ENCODE peak calls at places on chromosomes 5 and 9, in nine cellular contexts. One of them, this sample, is unnamed.

GRCh38 chr9:107698779-107699564 is 209.4 kb upstream of the KLF4 start:
- DNase-seq in A549: no peak
- DNase-seq in choroid plexus epithelial cell: no peak
- DNase-seq in psoas muscle: no peak
- DNase-seq in tibial nerve: no peak
- DNase-seq in endodermal cell: no peak
- DNase-seq in Peyer's patch: no peak
- DNase-seq in cardiac muscle cell: no peak
- DNase-seq in CD4-positive, alpha-beta T cell: no peak
- DNase-seq in this sample: no peak

GRCh38 chr5:170614071-170614490 is 110.3 kb downstream of the KCNIP1 start:
- DNase-seq in A549: no peak
- DNase-seq in choroid plexus epithelial cell: no peak
- DNase-seq in psoas muscle: no peak
- DNase-seq in tibial nerve: no peak
- DNase-seq in endodermal cell: peak; percentile 55
- DNase-seq in Peyer's patch: no peak
- DNase-seq in cardiac muscle cell: no peak
- DNase-seq in CD4-positive, alpha-beta T cell: no peak
- DNase-seq in this sample: no peak

GRCh38 chr5:150215978-150216944 is 26.4 kb downstream of the SLC6A7 start:
- DNase-seq in A549: no peak
- DNase-seq in choroid plexus epithelial cell: no peak
- DNase-seq in psoas muscle: no peak
- DNase-seq in tibial nerve: no peak
- DNase-seq in endodermal cell: no peak
- DNase-seq in Peyer's patch: no peak
- DNase-seq in cardiac muscle cell: no peak
- DNase-seq in CD4-positive, alpha-beta T cell: no peak
- DNase-seq in this sample: no peak

GRCh38 chr5:57718155-57718554 is 235.5 kb upstream of the ACTBL2 start:
- DNase-seq in A549: peak; percentile 85
- DNase-seq in choroid plexus epithelial cell: no peak
- DNase-seq in psoas muscle: no peak
- DNase-seq in tibial nerve: no peak
- DNase-seq in endodermal cell: no peak
- DNase-seq in Peyer's patch: no peak
- DNase-seq in cardiac muscle cell: no peak
- DNase-seq in CD4-positive, alpha-beta T cell: no peak
- DNase-seq in this sample: no peak

GRCh38 chr5:143495823-143496275 is 92.4 kb upstream of the NR3C1 start:
- DNase-seq in A549: peak; percentile 89
- DNase-seq in choroid plexus epithelial cell: peak; percentile 84
- DNase-seq in psoas muscle: no peak
- DNase-seq in tibial nerve: no peak
- DNase-seq in endodermal cell: no peak
- DNase-seq in Peyer's patch: no peak
- DNase-seq in cardiac muscle cell: no peak
- DNase-seq in CD4-positive, alpha-beta T cell: no peak
- DNase-seq in this sample: no peak

GRCh38 chr5:176744584-176744965 is 65.8 kb upstream of the UNC5A start:
- DNase-seq in A549: no peak
- DNase-seq in choroid plexus epithelial cell: peak; percentile 7
- DNase-seq in psoas muscle: no peak
- DNase-seq in tibial nerve: no peak
- DNase-seq in endodermal cell: peak; percentile 72
- DNase-seq in Peyer's patch: no peak
- DNase-seq in cardiac muscle cell: no peak
- DNase-seq in CD4-positive, alpha-beta T cell: no peak
- DNase-seq in this sample: no peak

GRCh38 chr9:69421908-69422801 is 97.1 kb downstream of the ENTREP1 start:
- DNase-seq in A549: peak; percentile 62
- DNase-seq in choroid plexus epithelial cell: peak; percentile 74
- DNase-seq in psoas muscle: peak; percentile 37
- DNase-seq in tibial nerve: peak; percentile 58
- DNase-seq in endodermal cell: peak; percentile 86
- DNase-seq in Peyer's patch: peak; percentile 18
- DNase-seq in cardiac muscle cell: peak; percentile 76
- DNase-seq in CD4-positive, alpha-beta T cell: peak; percentile 18
- DNase-seq in this sample: no peak

GRCh38 chr5:124599048-124599973 is 147.1 kb downstream of the ZNF608 start:
- DNase-seq in A549: peak; percentile 83
- DNase-seq in choroid plexus epithelial cell: peak; percentile 73
- DNase-seq in psoas muscle: no peak
- DNase-seq in tibial nerve: no peak
- DNase-seq in endodermal cell: no peak
- DNase-seq in Peyer's patch: peak; percentile 49
- DNase-seq in cardiac muscle cell: peak; percentile 25
- DNase-seq in CD4-positive, alpha-beta T cell: no peak
- DNase-seq in this sample: no peak

GRCh38 chr5:6502421-6502820 is 53.8 kb downstream of the UBE2QL1 start:
- DNase-seq in A549: no peak
- DNase-seq in choroid plexus epithelial cell: no peak
- DNase-seq in psoas muscle: no peak
- DNase-seq in tibial nerve: no peak
- DNase-seq in endodermal cell: peak; percentile 17
- DNase-seq in Peyer's patch: no peak
- DNase-seq in cardiac muscle cell: no peak
- DNase-seq in CD4-positive, alpha-beta T cell: no peak
- DNase-seq in this sample: no peak

GRCh38 chr5:32233220-32233695 is 59.1 kb upstream of the GOLPH3 start:
- DNase-seq in A549: no peak
- DNase-seq in choroid plexus epithelial cell: no peak
- DNase-seq in psoas muscle: no peak
- DNase-seq in tibial nerve: peak; percentile 30
- DNase-seq in endodermal cell: no peak
- DNase-seq in Peyer's patch: no peak
- DNase-seq in cardiac muscle cell: no peak
- DNase-seq in CD4-positive, alpha-beta T cell: no peak
- DNase-seq in this sample: no peak

GRCh38 chr9:70579686-70580085 is 165.2 kb upstream of the KLF9 start:
- DNase-seq in A549: no peak
- DNase-seq in choroid plexus epithelial cell: no peak
- DNase-seq in psoas muscle: no peak
- DNase-seq in tibial nerve: no peak
- DNase-seq in endodermal cell: no peak
- DNase-seq in Peyer's patch: no peak
- DNase-seq in cardiac muscle cell: no peak
- DNase-seq in CD4-positive, alpha-beta T cell: no peak
- DNase-seq in this sample: no peak

GRCh38 chr9:109317311-109317978 is 3.4 kb downstream of the EPB41L4B start:
- DNase-seq in A549: no peak
- DNase-seq in choroid plexus epithelial cell: no peak
- DNase-seq in psoas muscle: no peak
- DNase-seq in tibial nerve: no peak
- DNase-seq in endodermal cell: no peak
- DNase-seq in Peyer's patch: no peak
- DNase-seq in cardiac muscle cell: no peak
- DNase-seq in CD4-positive, alpha-beta T cell: no peak
- DNase-seq in this sample: no peak

GRCh38 chr5:127723571-127723970 is 20.4 kb downstream of the CCDC192 start:
- DNase-seq in A549: peak; percentile 26
- DNase-seq in choroid plexus epithelial cell: peak; percentile 62
- DNase-seq in psoas muscle: no peak
- DNase-seq in tibial nerve: peak; percentile 71
- DNase-seq in endodermal cell: no peak
- DNase-seq in Peyer's patch: no peak
- DNase-seq in cardiac muscle cell: no peak
- DNase-seq in CD4-positive, alpha-beta T cell: no peak
- DNase-seq in this sample: no peak

GRCh38 chr5:10576121-10576789 is 12.4 kb downstream of the ANKRD33B start:
- DNase-seq in A549: no peak
- DNase-seq in choroid plexus epithelial cell: no peak
- DNase-seq in psoas muscle: no peak
- DNase-seq in tibial nerve: no peak
- DNase-seq in endodermal cell: no peak
- DNase-seq in Peyer's patch: no peak
- DNase-seq in cardiac muscle cell: no peak
- DNase-seq in CD4-positive, alpha-beta T cell: no peak
- DNase-seq in this sample: no peak

GRCh38 chr9:133460405-133461175 is 812 bp downstream of the CACFD1 start:
- DNase-seq in A549: peak; percentile 38
- DNase-seq in choroid plexus epithelial cell: peak; percentile 15
- DNase-seq in psoas muscle: no peak
- DNase-seq in tibial nerve: peak; percentile 21
- DNase-seq in endodermal cell: peak; percentile 88
- DNase-seq in Peyer's patch: peak; percentile 75
- DNase-seq in cardiac muscle cell: peak; percentile 69
- DNase-seq in CD4-positive, alpha-beta T cell: peak; percentile 42
- DNase-seq in this sample: no peak

GRCh38 chr9:123389070-123389469 is 33.1 kb downstream of the CRB2 start:
- DNase-seq in A549: no peak
- DNase-seq in choroid plexus epithelial cell: no peak
- DNase-seq in psoas muscle: no peak
- DNase-seq in tibial nerve: no peak
- DNase-seq in endodermal cell: peak; percentile 53
- DNase-seq in Peyer's patch: no peak
- DNase-seq in cardiac muscle cell: no peak
- DNase-seq in CD4-positive, alpha-beta T cell: no peak
- DNase-seq in this sample: no peak

GRCh38 chr5:61052870-61053269 is 107.9 kb downstream of the NDUFAF2 start:
- DNase-seq in A549: peak; percentile 66
- DNase-seq in choroid plexus epithelial cell: peak; percentile 85
- DNase-seq in psoas muscle: no peak
- DNase-seq in tibial nerve: no peak
- DNase-seq in endodermal cell: no peak
- DNase-seq in Peyer's patch: no peak
- DNase-seq in cardiac muscle cell: no peak
- DNase-seq in CD4-positive, alpha-beta T cell: no peak
- DNase-seq in this sample: no peak

GRCh38 chr9:6870650-6871477 is 113.1 kb downstream of the KDM4C start:
- DNase-seq in A549: no peak
- DNase-seq in choroid plexus epithelial cell: no peak
- DNase-seq in psoas muscle: no peak
- DNase-seq in tibial nerve: no peak
- DNase-seq in endodermal cell: peak; percentile 60
- DNase-seq in Peyer's patch: no peak
- DNase-seq in cardiac muscle cell: no peak
- DNase-seq in CD4-positive, alpha-beta T cell: no peak
- DNase-seq in this sample: no peak

GRCh38 chr5:142720561-142721275 is 34.8 kb upstream of the FGF1 start:
- DNase-seq in A549: peak; percentile 59
- DNase-seq in choroid plexus epithelial cell: no peak
- DNase-seq in psoas muscle: no peak
- DNase-seq in tibial nerve: no peak
- DNase-seq in endodermal cell: peak; percentile 45
- DNase-seq in Peyer's patch: no peak
- DNase-seq in cardiac muscle cell: no peak
- DNase-seq in CD4-positive, alpha-beta T cell: no peak
- DNase-seq in this sample: no peak

GRCh38 chr5:78341445-78341844 is 19.0 kb upstream of the SCAMP1 start:
- DNase-seq in A549: no peak
- DNase-seq in choroid plexus epithelial cell: peak; percentile 12
- DNase-seq in psoas muscle: no peak
- DNase-seq in tibial nerve: no peak
- DNase-seq in endodermal cell: no peak
- DNase-seq in Peyer's patch: no peak
- DNase-seq in cardiac muscle cell: no peak
- DNase-seq in CD4-positive, alpha-beta T cell: no peak
- DNase-seq in this sample: no peak

GRCh38 chr9:93346240-93347112 is 105.0 kb upstream of the FAM120A start:
- DNase-seq in A549: no peak
- DNase-seq in choroid plexus epithelial cell: peak; percentile 19
- DNase-seq in psoas muscle: peak; percentile 22
- DNase-seq in tibial nerve: no peak
- DNase-seq in endodermal cell: peak; percentile 78
- DNase-seq in Peyer's patch: no peak
- DNase-seq in cardiac muscle cell: peak; percentile 54
- DNase-seq in CD4-positive, alpha-beta T cell: no peak
- DNase-seq in this sample: no peak

GRCh38 chr9:90880669-90881068 is 79.0 kb downstream of the SYK start:
- DNase-seq in A549: no peak
- DNase-seq in choroid plexus epithelial cell: no peak
- DNase-seq in psoas muscle: no peak
- DNase-seq in tibial nerve: no peak
- DNase-seq in endodermal cell: no peak
- DNase-seq in Peyer's patch: no peak
- DNase-seq in cardiac muscle cell: no peak
- DNase-seq in CD4-positive, alpha-beta T cell: no peak
- DNase-seq in this sample: no peak

DNA sequence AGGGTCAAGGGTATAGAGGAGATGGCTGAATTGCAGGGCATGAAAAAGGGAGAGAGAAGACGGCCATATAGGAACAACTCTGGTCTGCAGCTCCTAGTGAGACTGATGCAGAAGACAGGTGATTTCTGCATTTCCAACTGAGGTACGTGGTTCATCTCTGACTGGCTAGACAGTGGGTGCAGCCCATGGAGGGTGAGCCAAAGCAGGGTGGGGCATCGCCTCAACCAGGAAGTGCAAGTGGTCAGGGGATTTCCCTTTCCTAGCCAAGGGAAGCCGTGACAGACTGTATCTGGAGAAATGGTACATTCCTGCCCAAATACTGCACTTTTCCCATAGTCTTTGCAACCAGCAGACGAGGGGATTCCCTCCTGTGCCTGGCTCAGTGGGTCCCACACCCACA is 22.6 kb upstream of the GNAQ start:
- DNase-seq in A549: no peak
- DNase-seq in choroid plexus epithelial cell: no peak
- DNase-seq in psoas muscle: no peak
- DNase-seq in tibial nerve: no peak
- DNase-seq in endodermal cell: no peak
- DNase-seq in Peyer's patch: no peak
- DNase-seq in cardiac muscle cell: no peak
- DNase-seq in CD4-positive, alpha-beta T cell: peak; percentile 18
- DNase-seq in this sample: no peak
- TF ChIP-seq CTCF in A549: no peak
- TF ChIP-seq CTCF in choroid plexus epithelial cell: no peak
- TF ChIP-seq CTCF in psoas muscle: no peak
- TF ChIP-seq CTCF in tibial nerve: no peak
- TF ChIP-seq CTCF in endodermal cell: no peak
- TF ChIP-seq CTCF in Peyer's patch: no peak
- TF ChIP-seq CTCF in cardiac muscle cell: no peak
- TF ChIP-seq CTCF in CD4-positive, alpha-beta T cell: no peak
- TF ChIP-seq CTCF in this sample: no peak

GRCh38 chr9:131678499-131679111 is 61.3 kb downstream of the RAPGEF1 start:
- DNase-seq in A549: peak; percentile 67
- DNase-seq in choroid plexus epithelial cell: peak; percentile 92
- DNase-seq in psoas muscle: peak; percentile 82
- DNase-seq in tibial nerve: peak; percentile 70
- DNase-seq in endodermal cell: peak; percentile 77
- DNase-seq in Peyer's patch: peak; percentile 86
- DNase-seq in cardiac muscle cell: peak; percentile 73
- DNase-seq in CD4-positive, alpha-beta T cell: peak; percentile 72
- DNase-seq in this sample: no peak
- TF ChIP-seq CTCF in A549: no peak
- TF ChIP-seq CTCF in choroid plexus epithelial cell: no peak
- TF ChIP-seq CTCF in psoas muscle: no peak
- TF ChIP-seq CTCF in tibial nerve: no peak
- TF ChIP-seq CTCF in endodermal cell: no peak
- TF ChIP-seq CTCF in Peyer's patch: no peak
- TF ChIP-seq CTCF in cardiac muscle cell: no peak
- TF ChIP-seq CTCF in CD4-positive, alpha-beta T cell: no peak
- TF ChIP-seq CTCF in this sample: no peak

GRCh38 chr5:90709323-90710148 is 150.9 kb downstream of the ADGRV1 start:
- DNase-seq in A549: peak; percentile 53
- DNase-seq in choroid plexus epithelial cell: peak; percentile 72
- DNase-seq in psoas muscle: no peak
- DNase-seq in tibial nerve: peak; percentile 33
- DNase-seq in endodermal cell: peak; percentile 81
- DNase-seq in Peyer's patch: no peak
- DNase-seq in cardiac muscle cell: peak; percentile 60
- DNase-seq in CD4-positive, alpha-beta T cell: no peak
- DNase-seq in this sample: no peak
- TF ChIP-seq CTCF in A549: peak; percentile 64
- TF ChIP-seq CTCF in choroid plexus epithelial cell: peak; percentile 88
- TF ChIP-seq CTCF in psoas muscle: peak; percentile 59
- TF ChIP-seq CTCF in tibial nerve: peak; percentile 53
- TF ChIP-seq CTCF in endodermal cell: peak; percentile 85
- TF ChIP-seq CTCF in Peyer's patch: peak; percentile 32
- TF ChIP-seq CTCF in cardiac muscle cell: peak; percentile 77
- TF ChIP-seq CTCF in CD4-positive, alpha-beta T cell: peak; percentile 36
- TF ChIP-seq CTCF in this sample: no peak

GRCh38 chr5:160802567-160802966 is 49.4 kb downstream of the ATP10B start:
- DNase-seq in A549: no peak
- DNase-seq in choroid plexus epithelial cell: no peak
- DNase-seq in psoas muscle: no peak
- DNase-seq in tibial nerve: no peak
- DNase-seq in endodermal cell: no peak
- DNase-seq in Peyer's patch: no peak
- DNase-seq in cardiac muscle cell: peak; percentile 38
- DNase-seq in CD4-positive, alpha-beta T cell: no peak
- DNase-seq in this sample: no peak
- TF ChIP-seq CTCF in A549: no peak
- TF ChIP-seq CTCF in choroid plexus epithelial cell: no peak
- TF ChIP-seq CTCF in psoas muscle: no peak
- TF ChIP-seq CTCF in tibial nerve: no peak
- TF ChIP-seq CTCF in endodermal cell: peak; percentile 60
- TF ChIP-seq CTCF in Peyer's patch: peak; percentile 27
- TF ChIP-seq CTCF in cardiac muscle cell: no peak
- TF ChIP-seq CTCF in CD4-positive, alpha-beta T cell: no peak
- TF ChIP-seq CTCF in this sample: no peak

This sample was measured in omental fat pad.